ENCODE peak calls at places on chromosomes 6 and 20, in five cellular contexts. One of them, this sample, is unnamed.

GRCh38 chr20:58868795-58869194 is 16.3 kb downstream of the GNAS start:
- DNase-seq in progenitor cell of endocrine pancreas: no peak
- DNase-seq in anterior cingulate cortex: no peak
- DNase-seq in ecto neural progenitor cell: peak
- DNase-seq in breast epithelium: no peak
- DNase-seq in this sample: no peak

GRCh38 chr6:31580446-31580755 is 1.8 kb downstream of the LTB start:
- DNase-seq in ecto neural progenitor cell: no peak
- DNase-seq in breast epithelium: no peak
- DNase-seq in progenitor cell of endocrine pancreas: no peak
- DNase-seq in anterior cingulate cortex: no peak
- DNase-seq in this sample: no peak

GRCh38 chr20:6053776-6054688 is at the start of gene LRRN4:
- DNase-seq in ecto neural progenitor cell: no peak
- DNase-seq in breast epithelium: no peak
- DNase-seq in anterior cingulate cortex: no peak
- DNase-seq in progenitor cell of endocrine pancreas: no peak
- DNase-seq in this sample: no peak

GRCh38 chr6:142374965-142375733 is 73.3 kb downstream of the ADGRG6 start:
- DNase-seq in breast epithelium: no peak
- DNase-seq in anterior cingulate cortex: no peak
- DNase-seq in progenitor cell of endocrine pancreas: no peak
- DNase-seq in ecto neural progenitor cell: no peak
- DNase-seq in this sample: no peak

GRCh38 chr20:2690718-2691117 is 1.9 kb upstream of the EBF4 start:
- DNase-seq in anterior cingulate cortex: no peak
- DNase-seq in breast epithelium: no peak
- DNase-seq in ecto neural progenitor cell: no peak
- DNase-seq in progenitor cell of endocrine pancreas: no peak
- DNase-seq in this sample: no peak

GRCh38 chr6:31690231-31691077 is 9.6 kb upstream of the LY6G5C start:
- DNase-seq in anterior cingulate cortex: no peak
- DNase-seq in ecto neural progenitor cell: no peak
- DNase-seq in progenitor cell of endocrine pancreas: no peak
- DNase-seq in breast epithelium: no peak
- DNase-seq in this sample: no peak

GRCh38 chr20:53331151-53331973 is 262.3 kb downstream of the ZNF217 start:
- DNase-seq in ecto neural progenitor cell: no peak
- DNase-seq in progenitor cell of endocrine pancreas: no peak
- DNase-seq in breast epithelium: peak
- DNase-seq in anterior cingulate cortex: no peak
- DNase-seq in this sample: no peak

GRCh38 chr20:51732454-51732791 is 35.8 kb downstream of the ATP9A start:
- DNase-seq in ecto neural progenitor cell: no peak
- DNase-seq in anterior cingulate cortex: peak
- DNase-seq in breast epithelium: no peak
- DNase-seq in progenitor cell of endocrine pancreas: no peak
- DNase-seq in this sample: no peak

GRCh38 chr6:117548797-117549301 is 53.5 kb downstream of the GOPC start:
- DNase-seq in ecto neural progenitor cell: no peak
- DNase-seq in breast epithelium: no peak
- DNase-seq in anterior cingulate cortex: no peak
- DNase-seq in progenitor cell of endocrine pancreas: no peak
- DNase-seq in this sample: no peak

GRCh38 chr6:157925771-157926170 is 55.9 kb upstream of the SYNJ2 start:
- DNase-seq in ecto neural progenitor cell: no peak
- DNase-seq in progenitor cell of endocrine pancreas: no peak
- DNase-seq in breast epithelium: no peak
- DNase-seq in anterior cingulate cortex: no peak
- DNase-seq in this sample: no peak

GRCh38 chr20:41563087-41563486 is 55.1 kb downstream of the CHD6 start:
- DNase-seq in progenitor cell of endocrine pancreas: no peak
- DNase-seq in anterior cingulate cortex: no peak
- DNase-seq in breast epithelium: no peak
- DNase-seq in ecto neural progenitor cell: no peak
- DNase-seq in this sample: no peak

GRCh38 chr20:51366155-51366886 is 176.2 kb downstream of the NFATC2 start:
- DNase-seq in progenitor cell of endocrine pancreas: no peak
- DNase-seq in anterior cingulate cortex: no peak
- DNase-seq in ecto neural progenitor cell: no peak
- DNase-seq in breast epithelium: no peak
- DNase-seq in this sample: peak